ENCODE peak calls at places on chromosomes 2 and 18, in four cellular contexts. Y is fibroblast of lung, Z is mammary epithelial cell, K is neural progenitor cell. H is an unnamed sample.

GRCh38 chr18:43278401-43278800 is 1.1 kb upstream of the SYT4 start:
- DNase-seq in Z (no peak), Y (no peak), K (no peak), H (no peak)

GRCh38 chr2:223058952-223059716 is 7.1 kb downstream of the KCNE4 start:
- DNase-seq in K (no peak), Z (no peak), Y (peak), H (no peak)

GRCh38 chr2:96891591-96892333 is 21.9 kb upstream of the SEMA4C start:
- DNase-seq in K (no peak), Z (no peak), Y (peak), H (no peak)

GRCh38 chr18:70296289-70296688 is 7.4 kb downstream of the SOCS6 start:
- DNase-seq in K (peak), Y (no peak), Z (no peak), H (no peak)

GRCh38 chr2:219851801-219852481 is 224.5 kb downstream of the SLC4A3 start:
- DNase-seq in K (peak), Y (no peak), Z (peak), H (no peak)

GRCh38 chr2:6865346-6866238 is at the start of gene CMPK2:
- DNase-seq in Z (peak), K (peak), Y (peak), H (peak)

GRCh38 chr2:129748250-129748649 is 231.2 kb upstream of the RAB6C start:
- DNase-seq in K (no peak), Z (no peak), Y (no peak), H (no peak)

GRCh38 chr2:81266106-81266505 is 961.6 kb upstream of the LRRTM1 start:
- DNase-seq in K (peak), Z (no peak), Y (peak), H (peak)

GRCh38 chr2:181465686-181466375 is 8.6 kb downstream of the ITGA4 start:
- DNase-seq in Y (peak), K (no peak), Z (peak), H (no peak)

GRCh38 chr2:240463274-240463865 is 27.9 kb downstream of the GPC1 start:
- DNase-seq in Y (no peak), K (no peak), Z (no peak), H (no peak)

GRCh38 chr2:172440795-172441194 is 13.4 kb downstream of the ITGA6 start:
- DNase-seq in Y (no peak), K (peak), Z (no peak), H (peak)

GRCh38 chr2:113198790-113199612 is 25.2 kb downstream of the PSD4 start:
- DNase-seq in Z (peak), Y (peak), K (peak), H (peak)

GRCh38 chr2:138997849-138998517 is 217.8 kb upstream of the NXPH2 start:
- DNase-seq in K (no peak), Y (no peak), Z (peak), H (no peak)

GRCh38 chr2:98134138-98134537 is 47.2 kb downstream of the VWA3B start:
- DNase-seq in K (peak), Y (no peak), Z (no peak), H (no peak)

GRCh38 chr2:121101093-121101715 is 183.8 kb downstream of the TFCP2L1 start:
- DNase-seq in Z (no peak), K (no peak), Y (no peak), H (no peak)

GRCh38 chr2:189579585-189579984 is 1.0 kb downstream of the SLC40A1 start:
- DNase-seq in K (no peak), Z (no peak), Y (peak), H (no peak)

GRCh38 chr2:189578272-189578671 is 2.3 kb downstream of the SLC40A1 start:
- DNase-seq in K (no peak), Y (no peak), Z (no peak), H (no peak)

GRCh38 chr2:189581354-189582139 is 961 bp upstream of the SLC40A1 start:
- DNase-seq in Y (no peak), Z (no peak), K (peak), H (no peak)

GRCh38 chr2:189580662-189581353 is at the start of gene SLC40A1:
- DNase-seq in Z (peak), Y (peak), K (peak), H (peak)

GRCh38 chr2:189580267-189580661 is 322 bp downstream of the SLC40A1 start:
- DNase-seq in Y (peak), Z (no peak), K (peak), H (peak)
- TF ChIP-seq EZH2 in Y (no peak), Z (no peak), K (peak), H (no peak)

DNA sequence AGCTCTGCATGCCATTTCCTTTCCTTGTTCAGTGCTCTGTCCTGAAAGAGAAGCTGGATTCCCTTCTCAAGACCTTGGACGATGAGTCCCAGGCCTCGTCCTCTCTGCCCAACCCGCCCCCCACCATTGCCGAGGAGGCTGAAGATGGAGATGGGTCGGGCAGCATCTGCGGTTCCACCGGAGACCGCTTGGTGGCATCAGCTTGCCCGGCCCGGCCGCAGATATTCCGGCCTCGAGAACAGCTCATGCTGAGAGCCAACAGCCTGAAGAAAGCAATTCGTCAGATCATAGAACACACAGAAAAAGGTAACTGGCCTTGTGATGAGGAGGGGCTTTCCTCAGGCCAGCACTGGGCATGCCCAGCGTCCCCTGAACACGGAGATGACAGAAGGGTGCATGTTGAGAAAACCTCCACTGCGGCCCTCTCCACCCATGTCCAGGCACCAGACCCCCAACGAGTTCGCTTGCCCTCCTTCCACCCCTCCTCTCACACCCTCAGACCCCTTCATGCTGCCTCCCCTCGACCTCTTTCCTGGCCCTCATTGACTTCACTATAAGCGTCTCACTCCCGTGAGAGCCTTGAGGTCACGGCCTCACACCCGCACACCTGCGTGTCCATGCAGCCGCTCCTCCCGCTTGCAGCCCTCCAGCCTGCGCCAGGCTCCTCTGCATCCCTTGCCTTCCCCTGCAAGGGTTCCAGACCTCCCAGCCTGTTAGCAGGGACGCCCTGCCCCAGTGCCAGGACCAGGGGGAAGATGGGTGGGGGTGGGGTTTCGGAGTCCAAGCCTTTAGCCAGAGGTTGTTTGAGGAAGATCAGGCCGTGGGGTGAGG is 95.0 kb downstream of the DGKD start:
- DNase-seq in Z (no peak), Y (peak), K (peak), H (no peak)
- H2AFZ ChIP-seq in Z (no peak), Y (no peak), K (no peak), H (no peak)

GRCh38 chr2:72813841-72814240 is 12.0 kb downstream of the EXOC6B start:
- DNase-seq in Z (peak), Y (peak), K (no peak), H (no peak)
- H3K27ac ChIP-seq in Z (no peak), Y (no peak), K (no peak), H (no peak)

GRCh38 chr2:161427413-161428239 is 11.5 kb downstream of the TBR1 start:
- DNase-seq in K (peak), Y (peak), Z (no peak), H (no peak)
- TF ChIP-seq EZH2 in K (peak), Y (peak), Z (no peak), H (no peak)

GRCh38 chr2:142965464-142965863 is 88.0 kb downstream of the KYNU start:
- DNase-seq in Z (peak), K (no peak), Y (peak), H (no peak)
- H2AFZ ChIP-seq in Z (peak), K (no peak), Y (no peak), H (no peak)